ENCODE peak calls at places on chromosomes 6 and 20, in four cellular contexts. O is tibial artery, R is adrenal gland, P is PC-3. V is an unnamed sample.
A peak's percentile ranks its signal among the peaks of the same experiment; 100 is the strongest.

GRCh38 chr6:7697820-7698623 is 27.9 kb upstream of the BMP6 start:
- DNase-seq in O (peak; percentile 82), P (peak; percentile 90), R (peak; percentile 70), V (no peak)

GRCh38 chr6:27568226-27568889 is 95.5 kb upstream of the ZNF184 start:
- DNase-seq in P (no peak), R (no peak), O (no peak), V (no peak)

GRCh38 chr20:9323622-9324021 is 190.8 kb upstream of the LAMP5 start:
- DNase-seq in R (no peak), O (no peak), P (peak; percentile 39), V (no peak)

GRCh38 chr20:45164906-45165305 is 9.8 kb upstream of the PI3 start:
- DNase-seq in P (no peak), O (no peak), R (no peak), V (no peak)

GRCh38 chr6:42781546-42781810 is 374 bp upstream of the BICRAL start:
- DNase-seq in O (no peak), P (no peak), R (no peak), V (no peak)

GRCh38 chr6:108650781-108651180 is 90.1 kb downstream of the FOXO3 start:
- DNase-seq in R (no peak), O (no peak), P (peak; percentile 8), V (no peak)

GRCh38 chr6:37688088-37688850 is 9.4 kb downstream of the MDGA1 start:
- DNase-seq in O (no peak), R (peak; percentile 39), P (no peak), V (no peak)

GRCh38 chr20:51220293-51220706 is 197.4 kb upstream of the KCNG1 start:
- DNase-seq in O (no peak), R (peak; percentile 7), P (peak; percentile 65), V (peak; percentile 33)

GRCh38 chr6:17354700-17355403 is 38.5 kb upstream of the CAP2 start:
- DNase-seq in R (no peak), P (peak; percentile 76), O (no peak), V (no peak)

GRCh38 chr6:69791065-69791471 is 5.7 kb downstream of the LMBRD1 start:
- DNase-seq in R (no peak), P (no peak), O (no peak), V (no peak)

GRCh38 chr20:40720826-40721225 is 31.8 kb upstream of the MAFB start:
- DNase-seq in O (no peak), P (no peak), R (no peak), V (no peak)

GRCh38 chr6:41334482-41335023 is 855 bp upstream of the NCR2 start:
- DNase-seq in O (no peak), P (peak; percentile 16), R (no peak), V (no peak)

GRCh38 chr6:41092421-41093140 is 19.8 kb downstream of the NFYA start:
- DNase-seq in O (no peak), R (no peak), P (peak; percentile 41), V (no peak)

GRCh38 chr6:42735976-42736375 is 9.9 kb downstream of the TBCC start:
- DNase-seq in O (no peak), P (no peak), R (no peak), V (no peak)

GRCh38 chr6:89485320-89485719 is 52.4 kb downstream of the ANKRD6 start:
- DNase-seq in P (no peak), R (no peak), O (no peak), V (no peak)

GRCh38 chr6:119301429-119301828 is 48.1 kb downstream of the MAN1A1 start:
- DNase-seq in P (no peak), O (no peak), R (no peak), V (no peak)

GRCh38 chr20:51653226-51653625 is 110.7 kb upstream of the NFATC2 start:
- DNase-seq in O (no peak), R (no peak), P (no peak), V (no peak)

GRCh38 chr6:53701333-53702073 is 35.9 kb upstream of the KLHL31 start:
- DNase-seq in O (no peak), R (no peak), P (no peak), V (no peak)

GRCh38 chr6:39203398-39203797 is 25.9 kb downstream of the KCNK5 start:
- DNase-seq in R (no peak), P (peak; percentile 15), O (no peak), V (no peak)

GRCh38 chr6:166459906-166460305 is 77.2 kb upstream of the MPC1 start:
- DNase-seq in P (no peak), O (no peak), R (no peak), V (no peak)

GRCh38 chr6:14472964-14473363 is 355.4 kb downstream of the CD83 start:
- DNase-seq in P (no peak), O (no peak), R (no peak), V (no peak)

GRCh38 chr20:62236997-62237771 is 1.1 kb upstream of the OSBPL2 start:
- DNase-seq in O (no peak), R (no peak), P (no peak), V (no peak)
- H3K27ac ChIP-seq in O (peak overlapping the region; percentile 60), R (no peak overlapping the region), P (no peak overlapping the region), V (peak overlapping the region; percentile 70)

GRCh38 chr6:52328303-52328662 is 33.7 kb upstream of the PAQR8 start:
- DNase-seq in O (no peak), P (no peak), R (peak; percentile 23), V (no peak)

GRCh38 chr6:52324239-52324638 is 37.7 kb upstream of the PAQR8 start:
- DNase-seq in R (no peak), P (no peak), O (no peak), V (no peak)

GRCh38 chr6:52328721-52329120 is 33.2 kb upstream of the PAQR8 start:
- DNase-seq in P (no peak), R (no peak), O (no peak), V (no peak)

GRCh38 chr6:52326540-52327364 is 35.2 kb upstream of the PAQR8 start:
- DNase-seq in P (no peak), O (no peak), R (no peak), V (no peak)

DNA sequence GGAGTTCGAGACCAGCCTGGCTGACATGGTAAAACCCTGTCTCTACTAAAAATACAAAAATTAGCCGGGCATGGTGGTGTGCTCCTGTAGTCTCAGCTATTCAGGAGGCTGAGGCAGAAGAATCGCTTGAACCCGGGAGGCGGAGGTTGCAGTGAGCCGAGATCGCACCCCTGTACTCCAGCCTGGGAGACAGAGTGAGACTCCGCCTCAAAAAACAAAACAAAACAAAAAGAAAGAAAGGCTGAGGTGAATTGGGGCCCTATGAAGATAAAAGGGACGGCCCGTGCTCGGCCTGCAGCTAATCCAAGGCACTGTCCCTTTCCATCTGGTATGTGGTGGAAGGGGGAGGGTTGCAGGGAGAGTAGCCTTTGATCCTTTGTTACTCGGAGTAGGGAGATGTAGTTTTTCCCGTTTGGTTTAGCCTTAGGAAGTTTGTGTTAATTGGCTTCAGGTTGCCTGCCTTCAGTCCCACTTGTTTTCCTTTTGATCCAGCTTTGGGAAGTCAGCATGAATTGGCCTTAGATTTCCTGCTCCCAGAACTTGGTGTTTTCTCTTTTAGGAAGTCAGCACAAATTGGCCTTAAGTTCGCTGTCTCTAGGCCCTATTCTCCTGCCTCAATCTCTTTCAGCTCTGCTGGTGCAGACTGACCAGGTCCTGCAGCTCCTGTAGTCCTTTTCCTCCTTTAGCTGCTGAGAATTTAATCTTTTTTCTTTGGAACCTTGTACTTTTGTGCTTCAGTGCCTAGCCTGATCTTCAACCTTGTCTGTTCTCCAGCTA is 36.1 kb upstream of the PAQR8 start:
- DNase-seq in O (no peak), P (no peak), R (no peak), V (no peak)
- H3K4me1 ChIP-seq in O (no peaks in the 10 kb centered on the region), P (peaks cover 11% of the 10 kb centered on the region), R (no peaks in the 10 kb centered on the region), V (peaks cover 4% of the 10 kb centered on the region)

GRCh38 chr6:159535629-159536028 is 157.4 kb downstream of the SOD2 start:
- DNase-seq in O (no peak), P (no peak), R (no peak), V (no peak)

GRCh38 chr6:159540152-159540551 is 152.9 kb downstream of the SOD2 start:
- DNase-seq in P (no peak), O (no peak), R (no peak), V (no peak)

GRCh38 chr6:159540883-159541282 is 152.2 kb downstream of the SOD2 start:
- DNase-seq in R (no peak), O (no peak), P (no peak), V (no peak)

DNA sequence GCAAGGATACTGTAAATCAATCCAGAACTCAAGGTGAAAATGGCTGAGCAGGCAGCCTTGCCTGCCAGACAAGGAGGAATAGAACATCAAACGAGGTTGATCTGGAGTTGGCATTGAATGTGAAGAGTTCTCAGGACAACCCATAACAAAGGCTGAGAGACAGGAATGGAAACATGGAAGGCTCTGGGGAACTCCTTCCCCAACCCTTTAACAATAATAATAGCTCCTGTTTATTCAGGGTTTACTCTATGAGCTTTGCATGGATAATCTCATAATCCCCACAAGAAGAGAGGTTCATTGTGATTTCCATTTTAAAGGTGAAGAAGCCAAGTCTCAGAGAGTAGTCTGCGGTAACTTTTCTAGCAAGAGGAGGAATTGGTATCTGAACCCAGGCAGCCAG is 151.7 kb downstream of the SOD2 start:
- DNase-seq in P (no peak), R (no peak), O (no peak), V (no peak)
- H3K9me3 ChIP-seq in P (no peaks in the 10 kb centered on the region), R (no peaks in the 10 kb centered on the region), O (no peaks in the 10 kb centered on the region), V (no peaks in the 10 kb centered on the region)

DNA sequence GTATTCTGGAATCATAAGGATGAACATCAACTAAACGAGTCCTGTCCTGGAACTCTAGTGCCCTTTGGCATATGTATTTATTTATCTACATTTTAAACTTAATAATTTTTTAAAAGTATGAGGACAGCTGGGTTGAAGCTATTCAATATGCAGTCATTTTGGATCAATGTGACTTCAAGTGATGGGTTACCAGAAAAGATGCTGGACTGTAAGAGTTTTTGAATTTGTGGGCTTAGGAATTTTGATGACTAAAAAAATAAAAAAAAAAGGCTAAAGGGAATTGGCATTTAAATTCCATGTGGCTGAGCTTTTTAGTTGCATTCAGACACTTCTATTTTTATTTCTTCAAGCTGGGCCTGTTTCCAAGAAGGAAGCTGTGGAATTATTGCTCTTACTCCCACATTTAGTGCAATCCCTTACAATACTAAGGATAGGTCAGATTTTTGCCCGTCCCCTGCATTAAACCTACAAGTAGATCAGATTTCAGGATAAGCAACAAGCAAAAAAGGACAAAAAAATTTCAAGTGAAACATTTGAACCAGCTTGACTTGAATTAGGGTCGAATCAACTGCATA is 704.2 kb upstream of the CITED2 start:
- DNase-seq in O (no peak), R (peak; percentile 8), P (peak; percentile 63), V (no peak)
- H3K27ac ChIP-seq in O (peak overlapping the region; percentile 73), R (peak overlapping the region; percentile 89), P (no peak overlapping the region), V (no peak overlapping the region)

GRCh38 chr6:21636876-21637275 is 43.3 kb downstream of the SOX4 start:
- DNase-seq in P (no peak), O (no peak), R (no peak), V (no peak)

GRCh38 chr6:21634582-21634981 is 41.0 kb downstream of the SOX4 start:
- DNase-seq in O (no peak), R (peak; percentile 9), P (peak; percentile 93), V (no peak)

GRCh38 chr6:21633511-21634109 is 40.1 kb downstream of the SOX4 start:
- DNase-seq in R (no peak), P (peak; percentile 47), O (no peak), V (no peak)

GRCh38 chr6:21639316-21639715 is 45.8 kb downstream of the SOX4 start:
- DNase-seq in R (no peak), P (no peak), O (no peak), V (no peak)
- H3K4me1 ChIP-seq in R (no peaks in the 10 kb centered on the region), P (peaks cover 7% of the 10 kb centered on the region), O (no peaks in the 10 kb centered on the region), V (no peaks in the 10 kb centered on the region)

GRCh38 chr20:49280463-49281058 is 2.7 kb upstream of the ZNFX1 start:
- DNase-seq in P (no peak), O (no peak), R (no peak), V (no peak)
- H3K9me3 ChIP-seq in P (peaks cover 21% of the 10 kb centered on the region), O (no peaks in the 10 kb centered on the region), R (no peaks in the 10 kb centered on the region), V (peaks cover 32% of the 10 kb centered on the region)